ENCODE peak calls at places on chromosomes 3 and 15, in five cellular contexts. One of them, this sample, is unnamed.

GRCh38 chr15:72824112-72824511 is 40.6 kb upstream of the ADPGK start:
- DNase-seq in uterus: no peak
- DNase-seq in suprapubic skin: no peak
- DNase-seq in psoas muscle: no peak
- DNase-seq in Karpas-422: no peak
- DNase-seq in this sample: no peak

GRCh38 chr15:99744142-99744541 is 10.9 kb upstream of the LYSMD4 start:
- DNase-seq in uterus: no peak
- DNase-seq in suprapubic skin: no peak
- DNase-seq in psoas muscle: no peak
- DNase-seq in Karpas-422: no peak
- DNase-seq in this sample: no peak

GRCh38 chr3:44070841-44071240 is 170.8 kb upstream of the TOPAZ1 start:
- DNase-seq in uterus: no peak
- DNase-seq in suprapubic skin: no peak
- DNase-seq in psoas muscle: no peak
- DNase-seq in Karpas-422: no peak
- DNase-seq in this sample: no peak

GRCh38 chr3:82022836-82023235 is 261.4 kb upstream of the GBE1 start:
- DNase-seq in uterus: no peak
- DNase-seq in suprapubic skin: no peak
- DNase-seq in psoas muscle: no peak
- DNase-seq in Karpas-422: no peak
- DNase-seq in this sample: no peak

GRCh38 chr3:119570229-119570628 is 9.1 kb upstream of the ADPRH start:
- DNase-seq in uterus: no peak
- DNase-seq in suprapubic skin: no peak
- DNase-seq in psoas muscle: no peak
- DNase-seq in Karpas-422: no peak
- DNase-seq in this sample: no peak

GRCh38 chr3:54822206-54822605 is 105.7 kb downstream of the LRTM1 start:
- DNase-seq in uterus: no peak
- DNase-seq in suprapubic skin: no peak
- DNase-seq in psoas muscle: no peak
- DNase-seq in Karpas-422: no peak
- DNase-seq in this sample: no peak

GRCh38 chr3:23981136-23981535 is 36.0 kb downstream of the NR1D2 start:
- DNase-seq in uterus: no peak
- DNase-seq in suprapubic skin: no peak
- DNase-seq in psoas muscle: peak; percentile 79
- DNase-seq in Karpas-422: no peak
- DNase-seq in this sample: no peak

GRCh38 chr15:74136584-74137543 is 6.5 kb downstream of the ISLR2 start:
- DNase-seq in uterus: no peak
- DNase-seq in suprapubic skin: no peak
- DNase-seq in psoas muscle: no peak
- DNase-seq in Karpas-422: no peak
- DNase-seq in this sample: no peak

GRCh38 chr3:52636673-52637072 is 49.0 kb downstream of the PBRM1 start:
- DNase-seq in uterus: no peak
- DNase-seq in suprapubic skin: no peak
- DNase-seq in psoas muscle: no peak
- DNase-seq in Karpas-422: no peak
- DNase-seq in this sample: no peak

GRCh38 chr15:84666373-84666772 is 8.4 kb upstream of the NMB start:
- DNase-seq in uterus: no peak
- DNase-seq in suprapubic skin: no peak
- DNase-seq in psoas muscle: no peak
- DNase-seq in Karpas-422: no peak
- DNase-seq in this sample: no peak

GRCh38 chr3:50620420-50620819 is 3.5 kb downstream of the MAPKAPK3 start:
- DNase-seq in uterus: no peak
- DNase-seq in suprapubic skin: no peak
- DNase-seq in psoas muscle: peak; percentile 72
- DNase-seq in Karpas-422: no peak
- DNase-seq in this sample: no peak

DNA sequence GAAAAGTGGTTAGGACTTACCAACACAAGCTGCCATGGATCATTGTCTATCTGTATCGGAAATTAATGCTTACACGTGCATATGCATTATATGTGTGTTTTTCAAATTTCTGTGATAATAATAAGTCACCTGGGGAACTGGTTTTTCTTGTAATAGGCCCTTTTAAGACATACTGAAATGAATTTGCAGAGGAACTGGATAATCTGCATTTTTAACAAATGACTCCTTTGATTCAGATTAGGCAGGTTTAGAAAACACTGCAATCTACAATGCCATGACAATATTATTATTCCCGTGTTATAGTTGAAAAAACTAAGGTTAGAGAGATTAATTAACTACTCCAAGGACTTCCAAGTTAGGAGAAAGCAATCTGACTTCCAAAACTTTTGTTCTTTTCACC is 23.4 kb downstream of the STRIT1 start:
- DNase-seq in uterus: no peak
- DNase-seq in suprapubic skin: no peak
- DNase-seq in psoas muscle: no peak
- DNase-seq in Karpas-422: no peak
- DNase-seq in this sample: no peak
- H3K27ac ChIP-seq in uterus: no peak overlapping the region
- H3K27ac ChIP-seq in suprapubic skin: no peak overlapping the region
- H3K27ac ChIP-seq in psoas muscle: no peak overlapping the region
- H3K27ac ChIP-seq in Karpas-422: no peak overlapping the region
- H3K27ac ChIP-seq in this sample: no peak overlapping the region

GRCh38 chr3:112119686-112120484 is 13.2 kb downstream of the GCSAM start:
- DNase-seq in uterus: no peak
- DNase-seq in suprapubic skin: no peak
- DNase-seq in psoas muscle: no peak
- DNase-seq in Karpas-422: peak; percentile 51
- DNase-seq in this sample: no peak

GRCh38 chr3:112116777-112117186 is 16.3 kb downstream of the GCSAM start:
- DNase-seq in uterus: no peak
- DNase-seq in suprapubic skin: no peak
- DNase-seq in psoas muscle: no peak
- DNase-seq in Karpas-422: no peak
- DNase-seq in this sample: no peak

GRCh38 chr3:112117415-112117814 is 15.6 kb downstream of the GCSAM start:
- DNase-seq in uterus: no peak
- DNase-seq in suprapubic skin: no peak
- DNase-seq in psoas muscle: no peak
- DNase-seq in Karpas-422: peak; percentile 57
- DNase-seq in this sample: no peak

GRCh38 chr3:112115806-112116383 is 17.2 kb downstream of the GCSAM start:
- DNase-seq in uterus: no peak
- DNase-seq in suprapubic skin: no peak
- DNase-seq in psoas muscle: no peak
- DNase-seq in Karpas-422: peak; percentile 49
- DNase-seq in this sample: no peak

DNA sequence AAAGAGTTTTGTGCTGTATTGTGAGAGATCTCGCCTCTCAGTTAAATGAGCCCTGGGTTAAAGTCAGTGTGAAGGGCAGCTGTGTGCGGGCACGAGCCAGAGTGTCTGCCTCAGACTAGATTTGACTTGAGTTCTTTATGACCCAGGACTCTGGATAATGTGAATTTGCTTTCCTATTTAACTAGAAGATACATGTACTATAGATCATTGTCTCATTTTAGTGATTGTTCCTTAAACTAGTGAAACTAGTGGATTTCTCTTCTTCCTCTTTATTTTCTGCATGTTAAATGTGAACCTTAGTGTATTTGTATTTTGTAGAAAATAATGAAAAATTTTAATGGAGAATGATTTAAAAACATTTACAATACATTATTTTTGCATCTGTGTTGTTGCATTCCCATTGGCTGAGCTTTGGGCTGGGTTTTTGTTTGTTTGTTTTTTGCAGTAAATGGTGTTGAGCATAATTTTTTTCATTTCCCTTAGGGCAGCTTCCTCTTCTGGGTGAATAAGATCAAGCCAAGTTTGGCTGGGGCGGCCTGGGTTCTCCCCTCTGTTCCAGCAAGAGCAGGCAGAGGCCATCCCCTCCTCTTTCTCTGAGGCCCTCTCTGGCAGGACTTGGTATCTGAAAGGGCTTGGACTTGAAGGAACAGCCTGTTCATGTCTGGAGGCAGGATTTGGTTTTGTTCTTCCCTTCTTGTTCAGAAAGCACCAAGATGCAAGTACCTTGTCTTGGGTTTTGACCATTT is 15.0 kb downstream of the GCSAM start:
- DNase-seq in uterus: no peak
- DNase-seq in suprapubic skin: no peak
- DNase-seq in psoas muscle: no peak
- DNase-seq in Karpas-422: peak; percentile 86
- DNase-seq in this sample: no peak
- H3K27ac ChIP-seq in uterus: no peak overlapping the region
- H3K27ac ChIP-seq in suprapubic skin: no peak overlapping the region
- H3K27ac ChIP-seq in psoas muscle: no peak overlapping the region
- H3K27ac ChIP-seq in Karpas-422: peak overlapping the region; percentile 99
- H3K27ac ChIP-seq in this sample: no peak overlapping the region

DNA sequence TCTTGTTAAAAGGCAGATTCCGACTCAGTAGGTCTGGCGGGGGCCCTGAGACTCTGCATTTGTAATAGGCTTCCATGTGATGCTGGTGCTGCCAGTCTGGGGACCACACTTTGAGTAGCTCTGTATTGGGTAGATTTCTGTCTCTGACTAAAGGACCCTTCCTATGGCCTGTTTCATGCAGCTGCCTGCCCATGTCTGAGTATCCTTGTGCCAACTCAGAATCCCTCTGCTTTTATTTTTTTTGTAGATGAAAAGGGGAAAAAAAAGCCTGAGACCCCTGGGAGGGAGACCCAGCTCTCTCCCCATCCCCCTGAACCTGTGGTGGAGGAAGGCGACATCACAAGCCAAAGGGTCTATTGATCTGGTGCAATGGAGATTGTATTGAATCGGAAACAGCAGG is 81.9 kb downstream of the EBLN2 start:
- DNase-seq in uterus: no peak
- DNase-seq in suprapubic skin: no peak
- DNase-seq in psoas muscle: no peak
- DNase-seq in Karpas-422: no peak
- DNase-seq in this sample: no peak
- H3K27ac ChIP-seq in uterus: no peak overlapping the region
- H3K27ac ChIP-seq in suprapubic skin: no peak overlapping the region
- H3K27ac ChIP-seq in psoas muscle: no peak overlapping the region
- H3K27ac ChIP-seq in Karpas-422: no peak overlapping the region
- H3K27ac ChIP-seq in this sample: no peak overlapping the region

GRCh38 chr15:31217067-31217466 is 109.6 kb upstream of the KLF13 start:
- DNase-seq in uterus: no peak
- DNase-seq in suprapubic skin: no peak
- DNase-seq in psoas muscle: no peak
- DNase-seq in Karpas-422: no peak
- DNase-seq in this sample: peak; percentile 8
- H3K27ac ChIP-seq in uterus: peak overlapping the region; percentile 80
- H3K27ac ChIP-seq in suprapubic skin: peak overlapping the region; percentile 97
- H3K27ac ChIP-seq in psoas muscle: no peak overlapping the region
- H3K27ac ChIP-seq in Karpas-422: peak overlapping the region; percentile 92
- H3K27ac ChIP-seq in this sample: peak overlapping the region; percentile 98

DNA sequence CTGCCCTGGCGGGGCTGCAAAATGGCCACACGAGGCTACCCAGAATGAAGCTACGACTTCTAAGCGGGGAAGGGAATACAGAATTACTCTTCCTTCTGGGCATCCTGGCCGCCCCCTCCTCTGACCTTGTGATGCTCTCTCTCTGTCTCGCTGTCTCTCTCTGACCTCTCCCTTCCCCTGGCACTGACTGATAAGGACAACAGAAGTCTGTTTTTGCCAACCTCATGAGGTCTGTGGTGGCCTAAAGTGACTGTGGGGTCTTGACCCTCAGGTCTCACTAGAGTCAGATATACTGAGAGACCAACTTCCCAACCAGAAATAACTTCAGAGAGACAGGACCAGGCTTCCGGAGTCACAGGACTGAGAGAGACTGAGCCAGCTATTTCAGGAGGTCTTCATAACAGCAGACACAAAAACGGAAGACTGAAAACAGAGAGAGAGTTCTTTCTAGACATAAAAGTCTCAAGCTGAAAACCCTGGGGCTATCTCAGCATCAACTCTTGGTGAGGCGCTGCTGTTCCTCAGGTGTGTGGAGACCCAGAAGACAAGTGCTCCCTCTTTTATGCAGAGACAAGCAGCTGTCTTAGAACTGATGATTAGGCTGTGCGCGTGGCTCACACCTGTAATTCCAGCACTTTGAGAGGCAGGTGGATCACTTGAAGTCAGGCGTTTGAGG is 38.2 kb upstream of the CFAP161 start:
- DNase-seq in uterus: no peak
- DNase-seq in suprapubic skin: no peak
- DNase-seq in psoas muscle: no peak
- DNase-seq in Karpas-422: no peak
- DNase-seq in this sample: no peak
- H3K27ac ChIP-seq in uterus: no peak overlapping the region
- H3K27ac ChIP-seq in suprapubic skin: no peak overlapping the region
- H3K27ac ChIP-seq in psoas muscle: no peak overlapping the region
- H3K27ac ChIP-seq in Karpas-422: no peak overlapping the region
- H3K27ac ChIP-seq in this sample: no peak overlapping the region